ENCODE peak calls at places on chromosomes 7 and 10, in seven cellular contexts. J, P, V, Y, D, G and Q are unnamed samples.

GRCh38 chr7:139543801-139544603 is 20.5 kb downstream of the CLEC2L start:
- DNase-seq in V (no peak), Y (no peak), P (no peak), G (no peak), J (no peak), D (no peak), Q (no peak)

GRCh38 chr7:149125189-149125863 is 798 bp downstream of the ZNF425 start:
- DNase-seq in Y (no peak), G (no peak), V (peak), D (no peak), J (no peak), P (no peak), Q (no peak)

GRCh38 chr10:125911990-125912389 is 15.6 kb downstream of the FANK1 start:
- DNase-seq in D (no peak), P (no peak), Y (no peak), G (no peak), J (peak), V (no peak), Q (no peak)

GRCh38 chr10:76727009-76727408 is 910.6 kb downstream of the KCNMA1 start:
- DNase-seq in G (no peak), D (no peak), J (no peak), Y (no peak), P (no peak), V (peak), Q (no peak)

GRCh38 chr10:43671659-43672555 is 23.2 kb upstream of the ZNF32 start:
- DNase-seq in G (peak), D (peak), V (peak), Y (peak), P (peak), J (peak), Q (peak)

GRCh38 chr10:131996508-131997365 is 15.0 kb upstream of the BNIP3 start:
- DNase-seq in G (no peak), P (no peak), Y (no peak), D (no peak), J (no peak), V (no peak), Q (no peak)

GRCh38 chr10:60798031-60798430 is 19.8 kb downstream of the CDK1 start:
- DNase-seq in G (peak), V (no peak), Y (no peak), D (no peak), J (peak), P (no peak), Q (peak)

GRCh38 chr10:116259638-116260037 is 13.4 kb downstream of the GFRA1 start:
- DNase-seq in Y (no peak), P (no peak), G (no peak), V (no peak), J (no peak), D (no peak), Q (no peak)

GRCh38 chr10:52729259-52730104 is 43.1 kb downstream of the MBL2 start:
- DNase-seq in Y (no peak), V (peak), D (peak), J (no peak), P (peak), G (peak), Q (peak)

GRCh38 chr7:106070201-106070551 is 41.9 kb downstream of the SYPL1 start:
- DNase-seq in Y (peak), J (peak), P (no peak), G (no peak), V (no peak), D (no peak), Q (no peak)

GRCh38 chr10:93146336-93146735 is 72.6 kb downstream of the CYP26A1 start:
- DNase-seq in G (no peak), D (no peak), P (no peak), Y (no peak), V (no peak), J (no peak), Q (no peak)

GRCh38 chr7:138072726-138073125 is 3.5 kb upstream of the AKR1D1 start:
- DNase-seq in D (no peak), P (no peak), G (no peak), V (no peak), J (no peak), Y (no peak), Q (no peak)

GRCh38 chr7:128444242-128444641 is 11.4 kb upstream of the HILPDA start:
- DNase-seq in D (no peak), G (no peak), P (no peak), V (no peak), Y (peak), J (no peak), Q (no peak)

GRCh38 chr10:843703-844102 is 87.8 kb downstream of the LARP4B start:
- DNase-seq in P (no peak), J (no peak), V (no peak), D (no peak), Y (no peak), G (no peak), Q (no peak)

GRCh38 chr10:88080213-88080612 is 216.8 kb downstream of the PTEN start:
- DNase-seq in J (peak), G (peak), D (peak), Y (no peak), P (peak), V (no peak), Q (peak)

GRCh38 chr10:10394933-10395658 is 622.6 kb upstream of the CELF2 start:
- DNase-seq in P (no peak), V (peak), G (peak), Y (no peak), D (no peak), J (no peak), Q (no peak)

GRCh38 chr10:29012926-29013554 is 275.8 kb upstream of the LYZL1 start:
- DNase-seq in D (no peak), V (no peak), Y (no peak), J (no peak), P (no peak), G (peak), Q (no peak)

GRCh38 chr7:18515067-18515466 is 19.5 kb downstream of the HDAC9 start:
- DNase-seq in Y (no peak), G (peak), P (no peak), D (no peak), V (peak), J (no peak), Q (peak)

GRCh38 chr7:81584667-81585066 is 185.2 kb downstream of the HGF start:
- DNase-seq in V (peak), D (no peak), P (no peak), J (no peak), G (no peak), Y (no peak), Q (no peak)

GRCh38 chr7:108348913-108349312 is 107.3 kb downstream of the NRCAM start:
- DNase-seq in P (no peak), Y (no peak), J (no peak), D (no peak), G (peak), V (peak), Q (peak)

GRCh38 chr7:149459201-149459539 is 1.7 kb downstream of the ZNF777 start:
- DNase-seq in G (no peak), V (no peak), D (no peak), J (no peak), Y (no peak), P (no peak), Q (no peak)

GRCh38 chr7:19373334-19373733 is 228.1 kb upstream of the FERD3L start:
- DNase-seq in V (no peak), D (no peak), P (no peak), J (no peak), Y (no peak), G (no peak), Q (no peak)

GRCh38 chr10:89837173-89838001 is 136.0 kb downstream of the KIF20B start:
- DNase-seq in P (no peak), D (peak), G (peak), Y (peak), J (peak), V (peak), Q (no peak)

GRCh38 chr10:14926061-14926470 is 27.8 kb downstream of the DCLRE1C start:
- DNase-seq in G (no peak), V (no peak), D (no peak), Y (no peak), P (no peak), J (peak), Q (no peak)

GRCh38 chr7:41098846-41099245 is 604.0 kb downstream of the INHBA start:
- DNase-seq in Y (no peak), G (no peak), P (no peak), V (no peak), J (no peak), D (no peak), Q (no peak)

GRCh38 chr10:520402-520787 is 169.1 kb downstream of the DIP2C start:
- DNase-seq in Y (peak), P (no peak), J (no peak), G (peak), D (no peak), V (peak), Q (no peak)

GRCh38 chr7:85191383-85191782 is 4.5 kb upstream of the SEMA3D start:
- DNase-seq in D (no peak), G (peak), V (peak), P (no peak), Y (no peak), J (no peak), Q (peak)
- TF ChIP-seq CTCF in D (no peak), G (peak), V (peak), P (peak), Y (peak), J (no peak), Q (peak)

DNA sequence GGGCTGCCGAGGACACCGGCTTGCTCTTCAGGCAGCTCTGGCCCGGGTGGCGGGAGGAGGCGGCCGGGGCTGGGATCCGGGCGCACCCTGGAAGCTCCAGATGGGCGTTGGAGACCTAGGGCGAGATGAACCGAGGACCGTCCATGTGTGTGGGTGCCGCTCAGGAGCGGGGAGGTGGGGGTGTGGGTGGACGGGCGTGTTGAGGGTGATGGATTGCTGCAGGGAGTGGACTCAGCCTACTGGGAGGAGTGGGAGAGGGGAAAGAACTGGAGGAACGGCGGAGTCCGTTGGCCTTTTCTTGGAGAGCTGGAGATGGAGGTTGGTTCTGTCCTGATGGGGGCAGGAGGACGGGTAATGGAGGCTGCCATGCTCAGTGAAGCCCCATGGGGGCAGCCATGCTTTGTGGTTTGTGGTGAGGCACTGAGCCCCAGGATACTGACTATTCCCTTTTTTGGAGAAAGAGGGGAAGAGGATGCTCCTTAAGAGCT is 27.1 kb downstream of the HIF1AN start:
- DNase-seq in D (no peak), J (peak), Y (no peak), P (no peak), G (peak), V (peak), Q (peak)
- TF ChIP-seq CTCF in D (peak), J (no peak), Y (no peak), P (peak), G (peak), V (peak), Q (peak)

DNA sequence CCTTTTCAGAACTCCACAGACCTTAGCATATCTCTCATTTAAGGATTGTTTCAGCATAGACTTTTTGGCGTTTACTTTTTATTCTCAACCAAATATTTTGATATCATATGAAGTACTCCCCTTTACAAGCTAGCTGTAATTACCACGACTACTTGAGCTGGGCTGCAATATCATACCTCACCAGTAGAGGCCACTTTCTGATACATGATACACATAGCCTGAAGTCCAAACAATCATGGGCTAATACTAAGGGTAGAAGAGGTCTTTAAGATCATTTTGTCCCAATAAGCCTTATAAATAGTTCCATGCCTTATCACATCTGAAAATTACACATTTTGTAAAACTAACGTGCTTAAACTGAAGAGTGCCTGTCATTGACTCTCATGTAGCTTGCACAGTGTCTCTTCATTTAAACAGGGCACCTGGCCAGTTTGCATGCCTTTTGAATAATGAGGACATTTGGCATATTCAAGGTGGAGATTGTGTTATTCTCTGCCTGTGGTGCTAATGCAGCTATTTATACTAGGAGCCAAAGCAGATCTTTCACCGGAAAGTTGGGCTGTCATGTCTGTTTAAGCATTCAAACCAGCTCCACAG is 403.7 kb upstream of the ZMIZ1 start:
- DNase-seq in P (no peak), Y (no peak), J (peak), D (no peak), V (peak), G (peak), Q (peak)
- TF ChIP-seq CTCF in P (peak), Y (peak), J (peak), D (peak), V (peak), G (peak), Q (peak)

GRCh38 chr10:127815147-127815546 is 77.6 kb downstream of the CLRN3 start:
- DNase-seq in Y (no peak), G (no peak), P (no peak), J (no peak), V (no peak), D (no peak), Q (no peak)
- TF ChIP-seq CTCF in Y (no peak), G (peak), P (no peak), J (no peak), V (peak), D (no peak), Q (peak)

GRCh38 chr10:84114088-84114667 is 25.1 kb upstream of the GHITM start:
- DNase-seq in D (no peak), J (no peak), P (no peak), Y (no peak), G (no peak), V (no peak), Q (no peak)
- TF ChIP-seq CTCF in D (peak), J (no peak), P (no peak), Y (no peak), G (peak), V (peak), Q (peak)

DNA sequence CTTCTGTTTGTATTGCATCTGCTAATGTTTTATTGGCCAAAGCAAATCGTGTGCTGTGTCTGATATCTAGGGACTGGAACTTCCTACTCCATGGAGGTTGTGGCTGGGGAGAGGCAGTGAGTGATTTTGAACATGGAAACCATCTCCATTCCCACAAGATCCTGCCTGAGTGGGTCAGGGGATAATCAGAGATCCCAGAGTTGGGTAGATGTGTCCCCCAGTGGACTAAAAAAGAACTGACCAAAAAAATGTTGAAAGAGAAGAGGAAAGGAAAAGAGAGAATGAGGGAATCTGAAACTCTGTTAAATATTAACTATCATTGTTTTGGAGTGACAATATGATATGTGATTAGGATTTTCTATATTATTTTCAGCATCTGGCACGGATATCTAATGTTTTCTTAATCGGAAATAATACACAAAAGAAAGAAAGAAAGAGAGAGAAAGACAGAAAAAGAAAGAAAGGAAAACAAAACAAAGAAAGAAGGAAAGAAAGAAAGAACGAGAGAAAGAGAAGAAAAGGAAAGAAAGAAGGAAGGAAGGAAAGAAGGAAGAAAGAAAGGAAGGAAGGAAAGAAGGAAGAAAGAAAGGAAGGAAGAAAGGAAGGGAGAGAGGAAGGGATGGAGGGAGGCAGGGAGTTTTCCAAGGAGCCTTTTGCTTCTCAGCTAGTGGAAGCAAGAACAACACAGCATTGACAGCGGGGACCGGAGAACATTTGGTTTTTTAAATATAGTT is 638.5 kb downstream of the CCSER2 start:
- DNase-seq in D (no peak), V (no peak), P (no peak), Y (no peak), J (no peak), G (no peak), Q (no peak)
- TF ChIP-seq CTCF in D (no peak), V (no peak), P (no peak), Y (no peak), J (no peak), G (no peak), Q (no peak)

GRCh38 chr7:135414850-135415439 is 95.0 kb downstream of the CNOT4 start:
- DNase-seq in D (no peak), G (peak), V (peak), J (peak), P (peak), Y (no peak), Q (peak)
- TF ChIP-seq CTCF in D (peak), G (peak), V (peak), J (peak), P (peak), Y (no peak), Q (peak)

GRCh38 chr7:99133766-99134564 is 9.9 kb downstream of the SMURF1 start:
- DNase-seq in Y (no peak), G (no peak), V (no peak), D (no peak), J (no peak), P (no peak), Q (no peak)

GRCh38 chr7:99140813-99141212 is 3.1 kb downstream of the SMURF1 start:
- DNase-seq in V (no peak), J (no peak), Y (no peak), D (no peak), G (no peak), P (no peak), Q (no peak)

GRCh38 chr7:99135938-99136337 is 8.0 kb downstream of the SMURF1 start:
- DNase-seq in V (no peak), Y (no peak), P (no peak), D (no peak), G (no peak), J (no peak), Q (no peak)

GRCh38 chr7:99139031-99139430 is 4.9 kb downstream of the SMURF1 start:
- DNase-seq in Y (no peak), G (peak), J (no peak), D (no peak), P (no peak), V (peak), Q (no peak)

GRCh38 chr7:99137418-99138180 is 6.3 kb downstream of the SMURF1 start:
- DNase-seq in D (no peak), V (peak), Y (no peak), J (no peak), P (no peak), G (peak), Q (peak)
- TF ChIP-seq CTCF in D (no peak), V (peak), Y (no peak), J (no peak), P (no peak), G (no peak), Q (no peak)